ENCODE peak calls at places on chromosomes 4 and X, in seven cellular contexts. S is AG10803, D is osteoblast, Y is body of pancreas, W is kidney, B is lower lobe of right lung, Z is thyroid gland. F is an unnamed sample.

GRCh38 chrX:96770315-96770714 is 85.7 kb downstream of the DIAPH2 start:
- DNase-seq in S (peak; percentile 20), D (peak; percentile 43), Y (no peak), W (no peak), B (no peak), Z (no peak), F (peak; percentile 33)

GRCh38 chr4:9592010-9592409 is 147.8 kb downstream of the DEFB131A start:
- DNase-seq in S (no peak), D (no peak), Y (no peak), W (no peak), B (no peak), Z (no peak), F (no peak)

GRCh38 chrX:17438221-17438620 is 63.2 kb downstream of the NHS start:
- DNase-seq in S (no peak), D (no peak), Y (no peak), W (no peak), B (no peak), Z (no peak), F (no peak)

GRCh38 chr4:139889901-139890300 is 224.3 kb downstream of the MGST2 start:
- DNase-seq in S (no peak), D (no peak), Y (no peak), W (no peak), B (no peak), Z (no peak), F (no peak)

GRCh38 chrX:133171962-133172708 is 46.0 kb downstream of the TFDP3 start:
- DNase-seq in S (no peak), D (no peak), Y (peak; percentile 11), W (no peak), B (no peak), Z (no peak), F (peak; percentile 9)

GRCh38 chr4:2058264-2059033 is 678 bp upstream of the NAT8L start:
- DNase-seq in S (no peak), D (peak; percentile 87), Y (no peak), W (peak; percentile 69), B (peak; percentile 42), Z (peak; percentile 13), F (no peak)

GRCh38 chr4:153432971-153433752 is 33.0 kb upstream of the TMEM131L start:
- DNase-seq in S (peak; percentile 94), D (peak; percentile 85), Y (peak; percentile 90), W (no peak), B (peak; percentile 62), Z (peak; percentile 18), F (peak; percentile 87)

GRCh38 chrX:96379951-96380350 is 304.7 kb upstream of the DIAPH2 start:
- DNase-seq in S (peak; percentile 5), D (no peak), Y (no peak), W (no peak), B (no peak), Z (no peak), F (peak; percentile 25)

GRCh38 chr4:121025540-121025939 is 46.8 kb downstream of the NDNF start:
- DNase-seq in S (no peak), D (no peak), Y (no peak), W (no peak), B (no peak), Z (no peak), F (no peak)

GRCh38 chr4:4486969-4487368 is 54.9 kb downstream of the STX18 start:
- DNase-seq in S (no peak), D (no peak), Y (no peak), W (no peak), B (no peak), Z (no peak), F (no peak)

GRCh38 chrX:118971552-118971951 is 2.9 kb upstream of the LONRF3 start:
- DNase-seq in S (no peak), D (no peak), Y (no peak), W (no peak), B (no peak), Z (no peak), F (no peak)

GRCh38 chrX:1727531-1728027 is 112.7 kb downstream of the ASMT start:
- DNase-seq in S (peak; percentile 11), D (no peak), Y (no peak), W (no peak), B (no peak), Z (no peak), F (no peak)

GRCh38 chr4:39568805-39569204 is 41.6 kb upstream of the UGDH start:
- DNase-seq in S (no peak), D (no peak), Y (peak; percentile 58), W (no peak), B (no peak), Z (no peak), F (no peak)

GRCh38 chrX:95907081-95907480 is 777.6 kb upstream of the DIAPH2 start:
- DNase-seq in S (no peak), D (no peak), Y (no peak), W (no peak), B (no peak), Z (no peak), F (no peak)

GRCh38 chr4:80029364-80029763 is 43.7 kb downstream of the ANTXR2 start:
- DNase-seq in S (no peak), D (no peak), Y (no peak), W (no peak), B (no peak), Z (no peak), F (no peak)

GRCh38 chr4:87399148-87399547 is 8.2 kb upstream of the HSD17B11 start:
- DNase-seq in S (no peak), D (no peak), Y (peak; percentile 64), W (no peak), B (no peak), Z (peak; percentile 9), F (no peak)

GRCh38 chrX:13649823-13650222 is 3.1 kb upstream of the TCEANC start:
- DNase-seq in S (peak; percentile 67), D (no peak), Y (no peak), W (no peak), B (no peak), Z (no peak), F (peak; percentile 71)

GRCh38 chrX:153968754-153969124 is 2.9 kb downstream of the HCFC1 start:
- DNase-seq in S (no peak), D (no peak), Y (no peak), W (peak; percentile 75), B (no peak), Z (no peak), F (no peak)

GRCh38 chrX:69179380-69179911 is 14.2 kb upstream of the PJA1 start:
- DNase-seq in S (peak; percentile 3), D (no peak), Y (peak; percentile 21), W (no peak), B (no peak), Z (peak; percentile 89), F (peak; percentile 16)

GRCh38 chr4:128060620-128061565 is at the start of gene LARP1B:
- DNase-seq in S (peak; percentile 97), D (peak; percentile 100), Y (peak; percentile 98), W (peak; percentile 99), B (peak; percentile 98), Z (peak; percentile 97), F (peak; percentile 95)

GRCh38 chr4:128060130-128060619 is 937 bp upstream of the LARP1B start:
- DNase-seq in S (peak; percentile 7), D (peak; percentile 92), Y (no peak), W (no peak), B (no peak), Z (no peak), F (peak; percentile 36)

GRCh38 chr4:128056396-128056795 is 4.7 kb upstream of the LARP1B start:
- DNase-seq in S (no peak), D (no peak), Y (no peak), W (no peak), B (no peak), Z (no peak), F (no peak)

DNA sequence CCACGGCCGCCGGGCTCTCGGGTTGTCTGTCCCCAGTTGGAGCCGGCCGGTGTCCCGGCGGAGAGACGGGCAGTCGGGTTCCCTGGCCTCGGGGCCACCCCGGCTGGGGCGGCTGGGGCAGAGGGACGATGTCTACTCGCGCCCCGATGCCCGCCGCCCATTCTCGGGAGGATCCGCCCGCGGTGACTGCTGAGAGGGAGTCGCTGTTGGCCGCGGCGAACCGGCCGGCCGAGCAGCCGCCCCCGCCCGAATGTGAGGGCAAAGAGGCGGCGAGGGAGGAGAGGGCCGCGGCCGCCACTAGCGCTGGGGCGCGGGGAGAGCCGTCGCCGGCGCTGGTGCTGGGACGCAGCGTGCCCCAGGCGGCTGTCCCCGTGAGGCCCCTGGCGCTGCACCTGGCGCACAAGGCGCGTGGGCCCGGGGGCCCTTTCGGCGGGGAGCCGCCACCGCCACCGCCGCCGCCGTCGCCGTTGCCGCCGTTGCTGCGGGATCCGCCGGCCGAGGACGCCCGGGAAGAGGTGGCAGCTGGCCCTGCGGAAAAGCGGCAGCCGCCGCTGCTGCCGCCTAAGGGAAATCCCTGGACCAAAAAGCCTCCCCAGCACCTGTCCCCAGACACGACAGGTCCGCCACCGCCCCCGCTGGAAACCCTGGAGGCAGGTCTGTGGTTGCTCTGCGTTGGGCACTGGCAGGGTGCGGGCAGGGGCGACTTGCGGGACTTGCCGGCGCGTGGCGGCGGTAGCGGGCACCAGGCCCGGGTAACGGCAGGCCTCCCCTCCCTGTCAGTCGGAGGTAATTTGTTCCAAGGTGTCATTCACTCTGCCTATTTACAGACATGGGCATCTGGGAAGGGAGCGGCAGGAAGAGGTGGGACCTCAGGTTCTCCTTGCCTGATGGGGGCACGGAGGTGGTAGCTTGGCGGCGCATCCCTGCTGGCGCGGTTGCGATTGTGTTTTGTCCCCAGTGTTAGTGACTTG is 739 bp downstream of the LARP1B start:
- DNase-seq in S (peak; percentile 25), D (peak; percentile 93), Y (peak; percentile 77), W (peak; percentile 91), B (peak; percentile 72), Z (peak; percentile 73), F (peak; percentile 20)
- TF ChIP-seq CTCF in S (peak; percentile 12), D (no peak), Y (peak; percentile 16), W (no peak), B (no peak), Z (no peak), F (no peak)

GRCh38 chr4:158721680-158722079 is 1.5 kb downstream of the PPID start:
- DNase-seq in S (no peak), D (no peak), Y (no peak), W (no peak), B (no peak), Z (no peak), F (no peak)
- H3K4me3 ChIP-seq in S (no peak overlapping the region), D (no peak overlapping the region), Y (no peak overlapping the region), W (peak overlapping the region; percentile 88), B (peak overlapping the region; percentile 82), Z (no peak overlapping the region), F (no peak overlapping the region)

GRCh38 chr4:11418610-11419009 is 10.1 kb downstream of the HS3ST1 start:
- DNase-seq in S (no peak), D (no peak), Y (no peak), W (no peak), B (no peak), Z (no peak), F (no peak)
- TF ChIP-seq CTCF in S (no peak), D (no peak), Y (no peak), W (no peak), B (peak; percentile 16), Z (no peak), F (no peak)

GRCh38 chr4:73862357-73862756 is 6.8 kb upstream of the CXCL1 start:
- DNase-seq in S (no peak), D (no peak), Y (no peak), W (no peak), B (no peak), Z (no peak), F (peak; percentile 53)

GRCh38 chr4:73866236-73866635 is 3.0 kb upstream of the CXCL1 start:
- DNase-seq in S (no peak), D (no peak), Y (no peak), W (no peak), B (no peak), Z (no peak), F (no peak)

GRCh38 chr4:73865697-73866096 is 3.5 kb upstream of the CXCL1 start:
- DNase-seq in S (no peak), D (no peak), Y (no peak), W (no peak), B (no peak), Z (no peak), F (no peak)

GRCh38 chr4:73864365-73864764 is 4.8 kb upstream of the CXCL1 start:
- DNase-seq in S (no peak), D (no peak), Y (peak; percentile 49), W (no peak), B (no peak), Z (peak; percentile 19), F (no peak)

GRCh38 chr4:73864973-73865372 is 4.2 kb upstream of the CXCL1 start:
- DNase-seq in S (peak; percentile 41), D (no peak), Y (no peak), W (no peak), B (no peak), Z (no peak), F (no peak)
- H3K4me3 ChIP-seq in S (no peak overlapping the region), D (no peak overlapping the region), Y (no peak overlapping the region), W (no peak overlapping the region), B (no peak overlapping the region), Z (no peak overlapping the region), F (no peak overlapping the region)

F was measured in fibroblast of mammary gland.